ENCODE peak calls at places on chromosomes 12 and 14, in nine cellular contexts. Q, B, X, C, P, L, T, W and F are unnamed samples.

GRCh38 chr14:33686218-33686617 is 264.7 kb downstream of the EGLN3 start:
- DNase-seq in Q (no peak), T (no peak), L (no peak), B (no peak), P (no peak), W (peak), X (peak), C (no peak), F (no peak)

GRCh38 chr14:71290960-71291466 is 383.8 kb downstream of the PCNX1 start:
- DNase-seq in Q (peak), X (peak), T (no peak), L (no peak), C (no peak), B (peak), W (peak), P (no peak), F (peak)

GRCh38 chr14:91058017-91058675 is 2.3 kb downstream of the RPS6KA5 start:
- DNase-seq in L (no peak), X (no peak), T (no peak), Q (no peak), B (no peak), C (no peak), P (no peak), W (peak), F (peak)

GRCh38 chr12:130976171-130976720 is 22.5 kb downstream of the ADGRD1 start:
- DNase-seq in X (no peak), B (no peak), W (no peak), C (no peak), P (no peak), Q (no peak), L (no peak), T (no peak), F (no peak)

GRCh38 chr12:56271031-56271430 is 4.3 kb downstream of the COQ10A start:
- DNase-seq in W (peak), X (peak), B (no peak), T (no peak), C (no peak), P (peak), L (no peak), Q (no peak), F (peak)

GRCh38 chr12:84912191-84913142 is at the start of gene SLC6A15:
- DNase-seq in X (peak), T (peak), P (peak), B (no peak), C (no peak), Q (no peak), L (peak), W (peak), F (no peak)

GRCh38 chr12:2311001-2311778 is 258.4 kb downstream of the CACNA1C start:
- DNase-seq in Q (no peak), T (no peak), W (peak), B (no peak), C (no peak), L (no peak), X (peak), P (no peak), F (no peak)

GRCh38 chr14:54722791-54723432 is 156.0 kb downstream of the SAMD4A start:
- DNase-seq in W (peak), P (peak), C (no peak), T (no peak), X (peak), L (peak), B (peak), Q (peak), F (peak)

GRCh38 chr12:93841671-93842070 is 164.5 kb downstream of the CRADD start:
- DNase-seq in X (no peak), Q (no peak), W (no peak), T (no peak), L (no peak), C (no peak), B (no peak), P (no peak), F (no peak)

GRCh38 chr14:78644824-78645559 is 474.8 kb downstream of the NRXN3 start:
- DNase-seq in X (no peak), Q (no peak), W (no peak), C (no peak), L (no peak), T (peak), B (no peak), P (no peak), F (no peak)

GRCh38 chr12:66441905-66442559 is 139.7 kb downstream of the HELB start:
- DNase-seq in P (no peak), X (no peak), W (peak), B (no peak), Q (no peak), C (no peak), T (no peak), L (no peak), F (no peak)

GRCh38 chr12:25376985-25377384 is 126.3 kb upstream of the KRAS start:
- DNase-seq in C (no peak), L (no peak), W (no peak), B (no peak), X (no peak), T (no peak), Q (no peak), P (no peak), F (no peak)

GRCh38 chr12:109109756-109110350 is 6.5 kb upstream of the ACACB start:
- DNase-seq in W (no peak), Q (no peak), L (no peak), B (no peak), X (peak), P (no peak), C (no peak), T (no peak), F (no peak)

GRCh38 chr14:64059454-64060198 is 206.8 kb downstream of the SYNE2 start:
- DNase-seq in C (no peak), X (no peak), W (no peak), L (no peak), B (no peak), P (no peak), T (no peak), Q (no peak), F (no peak)

GRCh38 chr12:81257952-81258551 is 180.2 kb downstream of the ACSS3 start:
- DNase-seq in W (peak), T (no peak), C (no peak), Q (no peak), L (peak), P (peak), B (peak), X (peak), F (peak)

GRCh38 chr12:2179058-2179457 is 126.3 kb downstream of the CACNA1C start:
- DNase-seq in L (no peak), P (no peak), X (no peak), B (no peak), Q (no peak), W (no peak), T (no peak), C (no peak), F (no peak)

GRCh38 chr12:50103767-50104321 is at the start of gene GPD1:
- DNase-seq in Q (no peak), P (peak), L (no peak), T (peak), C (no peak), B (peak), X (peak), W (peak), F (no peak)

GRCh38 chr12:84397279-84397678 is 515.3 kb downstream of the SLC6A15 start:
- DNase-seq in C (no peak), L (peak), P (peak), T (no peak), W (no peak), B (no peak), Q (no peak), X (peak), F (no peak)

GRCh38 chr12:65449400-65449799 is 170.9 kb downstream of the MSRB3 start:
- DNase-seq in B (no peak), W (peak), C (no peak), Q (no peak), T (no peak), L (no peak), X (peak), P (no peak), F (no peak)

GRCh38 chr14:43729149-43729548 is 777.9 kb downstream of the FSCB start:
- DNase-seq in T (no peak), L (no peak), B (no peak), W (no peak), Q (no peak), P (no peak), C (no peak), X (no peak), F (no peak)

GRCh38 chr14:80477388-80478160 is 266.3 kb upstream of the DIO2 start:
- DNase-seq in T (no peak), L (no peak), B (no peak), P (no peak), W (peak), X (peak), C (no peak), Q (no peak), F (no peak)

GRCh38 chr14:65704850-65705249 is 292.3 kb downstream of the FUT8 start:
- DNase-seq in C (no peak), P (no peak), L (no peak), W (peak), Q (no peak), X (peak), T (no peak), B (no peak), F (no peak)

GRCh38 chr12:130787445-130788410 is 51.3 kb downstream of the STX2 start:
- DNase-seq in L (no peak), W (peak), T (peak), B (no peak), X (peak), Q (no peak), C (no peak), P (no peak), F (no peak)

GRCh38 chr14:95328876-95329503 is 9.3 kb upstream of the CLMN start:
- DNase-seq in P (no peak), L (no peak), B (no peak), W (no peak), X (no peak), C (no peak), Q (no peak), T (no peak), F (no peak)

GRCh38 chr12:111178194-111179081 is 190.5 kb downstream of the PHETA1 start:
- DNase-seq in L (no peak), P (no peak), T (no peak), B (no peak), C (no peak), Q (no peak), X (no peak), W (no peak), F (no peak)

GRCh38 chr12:133080619-133081407 is at the start of gene ZNF140:
- DNase-seq in L (peak), X (peak), Q (peak), W (peak), P (peak), B (peak), C (peak), T (peak), F (peak)

GRCh38 chr12:53954694-53955035 is at the start of gene HOXC12:
- DNase-seq in P (no peak), C (no peak), Q (no peak), T (no peak), X (no peak), W (no peak), B (no peak), L (no peak), F (no peak)

GRCh38 chr14:23110579-23111375 is 6.0 kb upstream of the CIROP start:
- DNase-seq in T (no peak), L (no peak), W (no peak), Q (no peak), B (no peak), P (no peak), C (no peak), X (no peak), F (no peak)

GRCh38 chr14:62162998-62163589 is 400.9 kb downstream of the SNAPC1 start:
- DNase-seq in P (peak), T (peak), B (peak), W (peak), X (peak), Q (peak), C (no peak), L (peak), F (peak)

GRCh38 chr12:83123039-83123438 is 436.3 kb downstream of the TMTC2 start:
- DNase-seq in Q (no peak), T (no peak), P (no peak), C (no peak), B (no peak), L (no peak), W (no peak), X (no peak), F (no peak)

GRCh38 chr14:49702725-49703124 is 9.8 kb downstream of the KLHDC1 start:
- DNase-seq in P (no peak), X (peak), W (peak), L (no peak), B (no peak), C (no peak), Q (no peak), T (no peak), F (no peak)

GRCh38 chr12:84561362-84561761 is 351.2 kb downstream of the SLC6A15 start:
- DNase-seq in X (peak), W (no peak), L (no peak), C (no peak), T (no peak), P (no peak), B (no peak), Q (no peak), F (no peak)

GRCh38 chr12:6110006-6110405 is 14.5 kb downstream of the VWF start:
- DNase-seq in T (no peak), C (no peak), L (no peak), W (peak), P (no peak), X (no peak), Q (no peak), B (no peak), F (no peak)

GRCh38 chr14:92670177-92670576 is 78.2 kb downstream of the LGMN start:
- DNase-seq in P (no peak), W (peak), C (no peak), B (no peak), X (peak), L (peak), Q (peak), T (no peak), F (peak)

GRCh38 chr14:28243600-28243999 is 523.0 kb upstream of the FOXG1 start:
- DNase-seq in T (no peak), Q (no peak), P (no peak), W (peak), C (no peak), B (no peak), L (no peak), X (peak), F (no peak)

GRCh38 chr12:32312049-32312670 is 87.2 kb upstream of the FGD4 start:
- DNase-seq in B (peak), C (no peak), W (peak), L (peak), Q (no peak), P (peak), T (no peak), X (peak), F (peak)

GRCh38 chr12:89768586-89769482 is 60.2 kb upstream of the ATP2B1 start:
- DNase-seq in P (no peak), W (peak), B (no peak), T (no peak), X (peak), Q (no peak), L (no peak), C (no peak), F (peak)

GRCh38 chr14:98932436-98933325 is 339.3 kb downstream of the BCL11B start:
- DNase-seq in X (no peak), W (no peak), T (no peak), P (no peak), L (no peak), Q (no peak), B (no peak), C (no peak), F (no peak)

GRCh38 chr12:108313236-108313608 is 25.9 kb downstream of the CMKLR1 start:
- DNase-seq in W (no peak), C (no peak), X (no peak), B (no peak), P (no peak), L (no peak), T (no peak), Q (peak), F (peak)

GRCh38 chr14:100017578-100017977 is 47.6 kb upstream of the EVL start:
- DNase-seq in Q (no peak), P (no peak), C (no peak), X (peak), L (no peak), T (no peak), W (peak), B (no peak), F (no peak)